ENCODE peak calls at places on chromosome 21, in nine cellular contexts. E is BE2C; N is H1; H is HFF-Myc; V is fibroblast of lung; R is CD8-positive, alpha-beta T cell; Q is endodermal cell; P is left lung; K is kidney epithelial cell. U is an unnamed sample.

GRCh38 chr21:46071082-46071481 is 26.8 kb upstream of the COL6A2 start:
- DNase-seq in P (no peak), H (no peak), K (no peak), R (no peak), E (peak), N (no peak), V (no peak), Q (peak), U (no peak)

GRCh38 chr21:43029785-43030184 is 45.9 kb downstream of the CBS start:
- DNase-seq in Q (no peak), K (no peak), R (no peak), H (no peak), E (no peak), N (no peak), V (no peak), P (peak), U (no peak)

GRCh38 chr21:24225432-24225831 is 1381.8 kb downstream of the MRPL39 start:
- DNase-seq in H (no peak), E (no peak), K (no peak), V (peak), N (no peak), R (no peak), P (no peak), Q (no peak), U (peak)

GRCh38 chr21:45942755-45943629 is 38.6 kb upstream of the COL6A1 start:
- DNase-seq in E (no peak), N (no peak), R (no peak), V (no peak), K (no peak), Q (no peak), H (no peak), P (peak), U (no peak)

GRCh38 chr21:36966846-36967657 is 583 bp upstream of the HLCS start:
- DNase-seq in E (no peak), P (no peak), H (no peak), N (peak), V (peak), Q (peak), R (peak), K (no peak), U (peak)

GRCh38 chr21:37062592-37062933 is 10.3 kb downstream of the PIGP start:
- DNase-seq in H (no peak), Q (no peak), K (no peak), R (no peak), V (no peak), N (no peak), P (no peak), E (no peak), U (no peak)

GRCh38 chr21:36929622-36930021 is 36.8 kb downstream of the HLCS start:
- DNase-seq in V (no peak), R (no peak), N (no peak), H (no peak), K (no peak), P (no peak), E (no peak), Q (no peak), U (no peak)

GRCh38 chr21:36703123-36703522 is 4.2 kb downstream of the SIM2 start:
- DNase-seq in P (no peak), N (no peak), V (no peak), H (no peak), Q (no peak), E (no peak), K (no peak), R (no peak), U (no peak)

GRCh38 chr21:31354604-31355443 is 10.8 kb upstream of the TIAM1 start:
- DNase-seq in R (peak), Q (no peak), V (peak), E (no peak), P (no peak), H (peak), N (no peak), K (peak), U (peak)

GRCh38 chr21:14084701-14085100 is 126.1 kb downstream of the LIPI start:
- DNase-seq in P (no peak), V (no peak), N (no peak), K (no peak), E (no peak), Q (no peak), H (no peak), R (no peak), U (no peak)

GRCh38 chr21:15562748-15563147 is 167.0 kb upstream of the USP25 start:
- DNase-seq in K (no peak), V (no peak), E (no peak), N (no peak), R (no peak), Q (no peak), P (no peak), H (no peak), U (no peak)

GRCh38 chr21:25689226-25689625 is 45.5 kb downstream of the ATP5PF start:
- DNase-seq in V (no peak), K (no peak), P (no peak), N (no peak), R (no peak), H (no peak), Q (no peak), E (no peak), U (no peak)

GRCh38 chr21:36381841-36382589 is 3.2 kb upstream of the CHAF1B start:
- DNase-seq in K (no peak), E (no peak), R (no peak), P (no peak), Q (no peak), H (no peak), V (peak), N (no peak), U (no peak)

GRCh38 chr21:29372063-29372802 is 73.5 kb downstream of the BACH1 start:
- DNase-seq in K (no peak), H (peak), V (peak), Q (peak), E (peak), R (peak), P (no peak), N (peak), U (peak)

GRCh38 chr21:17613242-17613676 is 558 bp upstream of the BTG3 start:
- DNase-seq in P (peak), H (no peak), K (no peak), Q (no peak), E (no peak), N (no peak), R (peak), V (peak), U (peak)

GRCh38 chr21:46390603-46391545 is 66.9 kb downstream of the PCNT start:
- DNase-seq in N (no peak), P (peak), K (no peak), H (no peak), V (no peak), E (no peak), Q (no peak), R (no peak), U (no peak)

GRCh38 chr21:29477347-29477746 is 178.6 kb downstream of the BACH1 start:
- DNase-seq in K (no peak), R (no peak), P (no peak), N (no peak), Q (no peak), H (no peak), E (no peak), V (no peak), U (peak)

GRCh38 chr21:40141621-40142020 is 274.4 kb downstream of the PCP4 start:
- DNase-seq in N (no peak), Q (no peak), H (no peak), K (no peak), P (no peak), R (no peak), E (no peak), V (no peak), U (no peak)

GRCh38 chr21:18801468-18801867 is 397.9 kb upstream of the TMPRSS15 start:
- DNase-seq in P (no peak), V (no peak), N (no peak), K (no peak), Q (no peak), H (no peak), E (peak), R (no peak), U (peak)

GRCh38 chr21:46455575-46456385 is 2.9 kb upstream of the DIP2A start:
- DNase-seq in K (no peak), E (no peak), V (peak), H (no peak), R (no peak), P (no peak), N (no peak), Q (no peak), U (peak)

GRCh38 chr21:15486460-15487241 is 243.1 kb upstream of the USP25 start:
- DNase-seq in N (no peak), E (no peak), V (no peak), P (peak), Q (no peak), H (no peak), R (no peak), K (no peak), U (no peak)

GRCh38 chr21:25682382-25682781 is 43.3 kb downstream of the JAM2 start:
- DNase-seq in H (no peak), P (no peak), E (no peak), N (no peak), Q (peak), K (no peak), R (no peak), V (no peak), U (no peak)

GRCh38 chr21:29775462-29775861 is 164.3 kb downstream of the GRIK1 start:
- DNase-seq in Q (no peak), E (no peak), V (no peak), K (no peak), H (no peak), N (no peak), R (no peak), P (no peak), U (no peak)

GRCh38 chr21:37367301-37367757 is 756 bp downstream of the DYRK1A start:
- DNase-seq in Q (no peak), R (no peak), H (no peak), N (no peak), P (peak), K (no peak), E (peak), V (no peak), U (no peak)

GRCh38 chr21:14768042-14768441 is 221.9 kb upstream of the SAMSN1 start:
- DNase-seq in N (no peak), K (no peak), E (no peak), R (no peak), H (no peak), V (no peak), P (no peak), Q (no peak), U (no peak)

GRCh38 chr21:44713846-44714245 is 2.5 kb upstream of the TSPEAR start:
- DNase-seq in K (no peak), R (no peak), H (no peak), V (no peak), P (no peak), E (no peak), Q (peak), N (peak), U (no peak)

GRCh38 chr21:44711327-44712202 is at the start of gene TSPEAR:
- DNase-seq in Q (peak), E (no peak), H (no peak), R (no peak), K (no peak), V (no peak), N (peak), P (no peak), U (no peak)

GRCh38 chr21:44713130-44713529 is 1.8 kb upstream of the TSPEAR start:
- DNase-seq in P (no peak), E (no peak), K (no peak), N (peak), H (no peak), V (no peak), Q (peak), R (no peak), U (no peak)

GRCh38 chr21:44710756-44711326 is 531 bp downstream of the TSPEAR start:
- DNase-seq in H (no peak), E (no peak), Q (peak), P (no peak), V (no peak), R (no peak), K (no peak), N (peak), U (no peak)

GRCh38 chr21:44712203-44713028 is 1.0 kb upstream of the TSPEAR start:
- DNase-seq in N (peak), Q (peak), V (no peak), H (no peak), E (no peak), P (no peak), R (no peak), K (no peak), U (no peak)
- H3K4me3 ChIP-seq in N (peak), Q (no peak), V (no peak), H (no peak), E (no peak), P (no peak), R (no peak), K (no peak), U (no peak)

GRCh38 chr21:33219300-33219699 is 10.4 kb upstream of the IFNAR2 start:
- DNase-seq in V (no peak), K (no peak), E (no peak), R (no peak), N (no peak), H (no peak), P (no peak), Q (no peak), U (no peak)
- TF ChIP-seq CTCF in V (no peak), K (no peak), E (no peak), R (no peak), N (no peak), H (no peak), P (no peak), Q (no peak), U (no peak)

DNA sequence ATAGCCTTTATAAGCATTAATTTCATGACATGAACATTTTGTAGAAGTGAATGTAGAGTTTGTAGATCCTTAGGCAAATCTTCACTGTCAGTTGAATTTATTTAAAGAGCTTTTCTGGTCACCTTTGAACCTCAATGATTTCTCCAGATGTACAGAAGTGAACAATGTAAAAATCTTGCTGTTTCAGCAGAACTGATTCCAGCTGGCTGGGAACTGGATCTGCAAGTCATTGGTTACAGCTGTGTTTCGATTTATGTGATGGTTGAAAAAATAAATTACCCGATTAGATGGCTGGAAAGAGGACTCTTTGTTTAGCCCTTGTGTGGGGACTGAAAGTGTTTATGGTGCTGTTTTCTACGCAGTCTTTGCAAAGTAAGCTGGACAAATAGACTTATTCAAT is 849.8 kb downstream of the USP25 start:
- DNase-seq in E (no peak), R (no peak), P (no peak), V (peak), Q (no peak), K (no peak), H (peak), N (no peak), U (peak)
- H3K4me3 ChIP-seq in E (no peak), R (no peak), P (no peak), V (no peak), Q (no peak), K (no peak), H (no peak), N (no peak), U (no peak)

DNA sequence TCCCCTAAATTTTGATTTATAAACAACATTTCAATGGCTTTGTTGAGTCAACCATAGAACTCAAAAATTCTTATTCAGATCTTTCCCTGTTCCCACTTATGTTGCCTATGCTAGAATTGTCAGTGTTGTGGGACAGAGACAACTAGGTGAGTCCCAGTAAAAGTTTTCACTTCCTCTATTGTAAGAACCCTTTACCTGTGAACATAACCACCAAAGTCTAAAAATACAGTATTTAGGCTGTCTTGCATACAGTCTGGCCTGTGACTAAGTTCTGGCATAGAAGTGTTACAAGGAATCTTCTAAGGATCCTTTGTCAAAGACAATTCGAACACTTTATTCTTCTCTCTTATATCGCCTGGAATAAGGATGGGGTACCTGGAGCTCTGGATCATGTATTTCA is 1047.9 kb upstream of the NCAM2 start:
- DNase-seq in N (no peak), H (no peak), P (no peak), R (no peak), K (no peak), Q (no peak), E (no peak), V (no peak), U (no peak)
- TF ChIP-seq CTCF in N (no peak), H (no peak), P (no peak), R (no peak), K (no peak), Q (no peak), E (no peak), V (no peak), U (no peak)

DNA sequence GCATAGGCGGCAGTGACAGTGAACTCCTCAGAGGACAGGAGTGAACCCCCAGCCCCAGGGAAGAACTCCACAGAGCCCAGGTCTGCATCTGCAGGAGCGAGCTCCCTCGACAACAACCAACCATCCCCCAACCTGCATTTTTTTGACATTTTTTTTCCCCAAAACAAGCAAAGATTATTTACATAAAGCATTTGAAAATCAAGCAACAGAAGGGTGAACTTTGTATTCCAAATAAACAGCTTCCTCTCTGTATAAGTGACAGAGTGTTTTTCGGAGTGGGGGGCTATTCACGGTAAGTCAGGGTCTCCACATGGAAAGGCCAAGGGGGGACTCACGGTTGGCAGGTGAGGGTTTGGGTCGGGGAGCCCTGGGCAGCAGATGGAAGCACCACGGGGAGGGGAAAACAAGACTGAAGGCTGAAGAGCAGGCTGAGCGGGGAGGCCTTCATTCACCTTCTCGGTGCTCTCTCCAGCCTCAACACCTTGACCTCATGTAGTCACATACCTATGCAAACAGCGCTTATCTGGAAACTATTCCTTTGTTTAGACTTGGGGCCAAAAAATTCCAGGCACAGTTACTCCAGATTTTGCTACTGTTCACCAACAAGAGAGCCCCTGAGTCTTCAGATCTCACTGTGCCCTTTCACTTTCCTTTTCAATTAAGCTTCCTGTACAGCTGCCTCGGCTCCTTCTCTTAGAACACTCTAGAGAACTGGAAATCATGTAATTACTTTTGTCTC is 27.6 kb downstream of the C2CD2 start:
- DNase-seq in N (no peak), H (no peak), K (no peak), R (peak), V (peak), P (no peak), Q (peak), E (no peak), U (peak)
- H3K4me3 ChIP-seq in N (peak), H (no peak), K (peak), R (peak), V (peak), P (peak), Q (peak), E (no peak), U (peak)

GRCh38 chr21:27201197-27201596 is 234.3 kb upstream of the ADAMTS5 start:
- DNase-seq in P (no peak), V (peak), H (no peak), Q (no peak), E (no peak), K (no peak), R (no peak), N (no peak), U (peak)

GRCh38 chr21:27206368-27206982 is 239.6 kb upstream of the ADAMTS5 start:
- DNase-seq in E (no peak), K (no peak), Q (peak), P (no peak), V (no peak), H (no peak), N (peak), R (no peak), U (peak)

GRCh38 chr21:27196651-27197050 is 229.8 kb upstream of the ADAMTS5 start:
- DNase-seq in N (no peak), E (no peak), K (no peak), P (no peak), V (peak), R (no peak), H (no peak), Q (no peak), U (no peak)

DNA sequence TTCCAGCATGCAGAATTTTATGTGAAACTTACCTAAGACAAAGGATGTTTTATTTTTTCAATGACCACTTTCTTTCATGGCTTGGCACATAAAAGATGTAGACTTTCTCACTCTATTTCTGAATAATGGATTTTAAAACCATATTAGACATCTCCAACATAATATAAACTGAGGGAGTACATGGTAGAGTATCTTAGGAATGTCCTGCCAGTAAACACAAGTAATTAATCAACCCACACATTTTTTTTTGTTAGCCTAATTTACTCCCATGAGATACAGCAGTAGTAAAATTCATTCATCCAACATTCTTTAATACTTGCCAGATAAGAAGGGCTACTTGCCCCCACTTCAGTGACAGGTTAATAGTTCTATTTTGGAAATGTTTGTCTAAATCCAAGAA is 235.4 kb upstream of the ADAMTS5 start:
- DNase-seq in P (no peak), V (no peak), E (no peak), R (no peak), H (no peak), K (no peak), Q (no peak), N (no peak), U (no peak)
- TF ChIP-seq CTCF in P (no peak), V (no peak), E (no peak), R (no peak), H (no peak), K (no peak), Q (no peak), N (no peak), U (no peak)

GRCh38 chr21:34881894-34882371 is 167.2 kb downstream of the RUNX1 start:
- DNase-seq in V (peak), N (no peak), Q (no peak), E (no peak), P (no peak), R (no peak), K (no peak), H (no peak), U (peak)
- H3K4me3 ChIP-seq in V (peak), N (no peak), Q (no peak), E (no peak), P (peak), R (no peak), K (no peak), H (peak), U (peak)

DNA sequence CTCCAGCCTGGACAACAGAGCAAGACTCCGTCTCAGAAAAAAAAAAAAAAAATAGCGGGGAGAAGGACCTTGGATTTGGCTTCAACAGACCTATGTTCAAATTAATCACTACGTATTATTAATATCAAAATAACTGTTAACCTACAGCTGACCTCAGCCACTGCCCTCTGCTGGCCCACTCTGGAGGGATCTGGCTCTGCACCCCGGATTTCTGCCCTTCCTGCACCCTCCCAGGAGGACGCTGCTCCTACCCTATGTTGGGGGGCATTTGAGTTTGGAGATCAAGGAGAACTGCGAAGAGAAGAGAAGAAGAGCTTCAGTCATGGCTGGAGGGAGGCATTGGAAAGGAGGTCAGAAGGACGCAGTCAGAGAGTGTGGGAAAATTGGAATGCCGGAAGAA is 96.7 kb downstream of the PSMG1 start:
- DNase-seq in R (no peak), E (no peak), Q (no peak), H (no peak), V (no peak), P (no peak), K (no peak), N (no peak), U (no peak)
- TF ChIP-seq CTCF in R (no peak), E (peak), Q (peak), H (peak), V (peak), P (no peak), K (peak), N (peak), U (peak)

GRCh38 chr21:33360871-33361602 is 36.3 kb downstream of the IFNAR1 start:
- DNase-seq in H (peak), R (peak), E (peak), V (peak), Q (peak), N (peak), P (peak), K (peak), U (peak)
- H3K4me3 ChIP-seq in H (no peak), R (peak), E (peak), V (no peak), Q (no peak), N (no peak), P (peak), K (no peak), U (no peak)